ENCODE peak calls at places on chromosomes 2 and 18, in seven cellular contexts. A is Peyer's patch, F is cardiac muscle cell, P is lung, G is lower lobe of right lung, T is neuronal stem cell, K is upper lobe of right lung. V is an unnamed sample. For H3K4me1, the result is how much of the 10 kb centered on the place peaks cover.

GRCh38 chr2:151632993-151633592 is 101.2 kb downstream of the NEB start:
- DNase-seq in T (no peak), F (no peak), A (no peak), K (no peak), G (no peak), P (no peak), V (no peak)

GRCh38 chr2:44753552-44754285 is 187.8 kb upstream of the SIX3 start:
- DNase-seq in P (no peak), T (no peak), A (no peak), F (no peak), G (no peak), K (no peak), V (no peak)

GRCh38 chr2:187862715-187863114 is 308.5 kb upstream of the TFPI start:
- DNase-seq in T (no peak), A (no peak), G (no peak), P (no peak), K (no peak), F (no peak), V (no peak)

GRCh38 chr18:31065036-31065773 is 22.7 kb upstream of the DSC3 start:
- DNase-seq in K (no peak), P (no peak), F (peak), A (no peak), T (no peak), G (no peak), V (no peak)

GRCh38 chr2:10571057-10571456 is 118.7 kb downstream of the NOL10 start:
- DNase-seq in A (no peak), T (no peak), G (no peak), F (no peak), K (no peak), P (no peak), V (no peak)

GRCh38 chr18:46152436-46152807 is 48.2 kb downstream of the HAUS1 start:
- DNase-seq in A (no peak), T (no peak), F (no peak), K (no peak), P (no peak), G (peak), V (no peak)

GRCh38 chr18:57542801-57543427 is 43.6 kb downstream of the FECH start:
- DNase-seq in G (no peak), F (no peak), P (no peak), A (no peak), K (no peak), T (no peak), V (no peak)

GRCh38 chr2:11357428-11357972 is 13.1 kb upstream of the ROCK2 start:
- DNase-seq in G (peak), A (peak), K (peak), T (no peak), F (peak), P (peak), V (peak)

GRCh38 chr2:108958632-108959341 is 30.2 kb downstream of the EDAR start:
- DNase-seq in G (no peak), P (no peak), A (no peak), K (no peak), F (peak), T (no peak), V (no peak)

GRCh38 chr2:8594731-8595427 is 87.0 kb upstream of the ID2 start:
- DNase-seq in G (peak), T (no peak), A (no peak), P (no peak), F (no peak), K (peak), V (no peak)

GRCh38 chr2:46127176-46127575 is 170.0 kb upstream of the EPAS1 start:
- DNase-seq in G (no peak), T (no peak), F (no peak), K (no peak), A (no peak), P (no peak), V (no peak)

DNA sequence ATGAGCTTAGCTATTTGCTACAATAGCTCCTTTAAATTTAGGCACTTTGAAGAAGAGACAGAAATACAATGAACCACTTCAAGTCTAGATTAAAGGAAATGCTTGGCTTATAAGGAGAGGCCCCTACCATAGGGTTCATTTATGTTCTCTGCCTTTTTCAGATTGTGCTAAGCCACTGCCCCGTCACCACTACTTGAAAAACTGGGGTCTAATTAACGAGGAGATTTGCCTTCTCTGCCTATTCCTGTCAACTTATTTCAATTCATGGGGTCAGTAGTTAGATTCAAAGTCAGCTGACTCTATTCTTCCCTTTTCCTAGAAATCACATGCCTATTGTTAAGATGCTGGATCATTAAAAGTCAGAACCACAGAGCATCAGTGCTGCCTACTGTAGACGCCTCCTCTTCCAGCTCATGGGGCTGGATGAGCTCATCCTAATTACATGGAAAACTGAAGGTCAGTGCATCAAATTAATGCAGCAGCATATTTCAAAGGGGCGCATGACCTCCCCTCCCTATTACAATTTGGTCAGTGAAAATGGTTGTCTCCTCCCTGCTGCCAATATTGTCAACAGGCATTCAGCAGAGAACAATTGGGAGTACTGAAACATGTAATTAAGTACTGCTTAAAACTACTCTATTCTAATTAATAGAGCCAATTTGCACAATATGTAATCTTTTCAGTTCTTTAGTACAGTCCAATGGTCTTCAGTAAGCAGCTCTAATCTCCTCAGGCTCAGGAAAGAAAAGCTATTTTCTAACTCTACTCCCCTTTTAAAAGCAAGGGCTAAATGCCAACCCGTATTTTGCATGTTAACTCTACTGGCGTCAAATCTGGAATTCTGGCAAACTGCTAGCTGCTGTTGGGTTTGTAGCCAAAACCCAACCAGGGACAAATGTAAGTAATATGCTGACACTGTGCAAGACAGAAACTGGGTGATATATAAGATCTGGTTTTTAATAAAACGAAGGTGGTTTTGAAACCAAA is 117.3 kb upstream of the ITGB6 start:
- DNase-seq in T (peak), P (no peak), G (no peak), F (no peak), K (no peak), A (no peak), V (no peak)
- H3K4me1 ChIP-seq in T (under half), P (under half), G (half or more), F (under half), K (under half), A (under half), V (under half)

GRCh38 chr2:189142893-189143759 is 36.4 kb downstream of the COL5A2 start:
- DNase-seq in G (no peak), T (peak), A (peak), F (peak), K (no peak), P (no peak), V (peak)

GRCh38 chr2:189143930-189144329 is 35.6 kb downstream of the COL5A2 start:
- DNase-seq in G (no peak), K (no peak), P (no peak), F (no peak), A (no peak), T (no peak), V (no peak)

GRCh38 chr2:189147361-189147760 is 32.2 kb downstream of the COL5A2 start:
- DNase-seq in K (no peak), F (no peak), P (no peak), T (no peak), G (no peak), A (no peak), V (no peak)

GRCh38 chr2:189146553-189146952 is 33.0 kb downstream of the COL5A2 start:
- DNase-seq in P (no peak), F (no peak), A (no peak), K (no peak), G (no peak), T (no peak), V (no peak)

GRCh38 chr2:189144700-189145211 is 34.8 kb downstream of the COL5A2 start:
- DNase-seq in P (no peak), T (no peak), A (no peak), K (no peak), F (no peak), G (no peak), V (no peak)
- H3K4me1 ChIP-seq in P (under half), T (under half), A (under half), K (under half), F (under half), G (under half), V (under half)

GRCh38 chr2:73087311-73087710 is 15.8 kb upstream of the SFXN5 start:
- DNase-seq in A (no peak), P (no peak), T (no peak), F (no peak), G (no peak), K (no peak), V (no peak)

GRCh38 chr2:73083886-73084792 is 12.6 kb upstream of the SFXN5 start:
- DNase-seq in K (no peak), G (no peak), T (no peak), A (no peak), P (no peak), F (no peak), V (no peak)

GRCh38 chr2:73084971-73085370 is 13.5 kb upstream of the SFXN5 start:
- DNase-seq in P (no peak), K (no peak), T (no peak), A (no peak), G (no peak), F (no peak), V (no peak)

GRCh38 chr2:73088211-73088610 is 16.7 kb upstream of the SFXN5 start:
- DNase-seq in K (no peak), A (no peak), P (no peak), F (no peak), G (no peak), T (no peak), V (no peak)

DNA sequence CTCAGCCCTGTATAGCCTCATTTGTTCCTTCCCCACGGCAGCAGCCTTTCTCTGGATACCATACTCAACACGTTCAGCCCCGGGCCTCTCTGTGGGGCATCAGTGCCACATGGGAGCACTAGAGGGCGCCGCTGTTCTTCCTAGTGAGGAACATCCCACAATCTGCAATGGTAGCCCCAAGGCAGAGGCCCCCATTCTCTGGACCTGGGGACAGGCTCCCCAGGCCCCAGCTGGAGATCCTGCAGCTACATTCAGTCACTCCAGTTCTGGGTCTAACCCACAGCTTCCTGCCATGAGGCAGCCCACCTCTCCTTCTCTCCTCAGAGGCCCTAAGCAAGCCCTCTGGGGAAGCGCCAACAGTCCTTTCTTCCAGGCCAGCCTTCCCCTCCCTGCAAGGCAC is 14.2 kb upstream of the SFXN5 start:
- DNase-seq in K (peak), P (peak), T (peak), G (peak), F (peak), A (peak), V (peak)
- H3K4me1 ChIP-seq in K (under half), P (under half), T (under half), G (under half), F (under half), A (under half), V (under half)

GRCh38 chr2:145813481-145813880 is 1293.6 kb upstream of the ZEB2 start:
- DNase-seq in F (peak), G (no peak), A (no peak), K (no peak), P (no peak), T (no peak), V (no peak)
- H3K4me1 ChIP-seq in F (under half), G (under half), A (under half), K (under half), P (under half), T (under half), V (under half)

DNA sequence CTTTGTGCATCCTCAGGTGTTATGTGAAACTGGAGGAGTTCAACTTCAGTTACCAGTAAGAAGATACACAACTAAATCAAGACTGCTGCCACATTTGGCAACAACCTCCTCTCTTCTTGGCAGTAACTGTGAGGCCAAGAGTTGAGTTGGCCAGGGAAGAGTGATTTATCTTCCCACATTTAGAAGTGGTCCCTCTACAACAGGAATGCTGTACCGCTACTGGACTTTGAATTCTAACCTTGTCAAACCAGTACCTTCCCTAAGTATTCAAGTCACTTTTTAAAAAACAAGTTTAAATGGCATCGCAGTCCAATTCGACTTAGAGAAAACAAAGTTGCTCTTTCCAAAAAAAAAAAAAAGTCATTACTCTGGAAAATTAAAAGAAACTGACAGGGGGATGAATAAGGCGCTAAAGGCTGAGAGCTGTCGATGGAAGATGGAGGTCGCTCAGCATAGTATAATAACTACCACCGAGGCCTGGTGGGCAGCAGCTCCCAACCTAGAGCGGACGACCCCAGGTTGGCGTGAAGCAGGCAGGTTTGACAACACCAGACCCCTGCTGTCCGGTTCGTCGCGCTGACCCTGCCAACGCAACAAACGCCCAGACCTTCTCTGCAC is 1.0 kb downstream of the MAP4K3 start:
- DNase-seq in F (peak), K (no peak), A (no peak), P (no peak), T (no peak), G (no peak), V (no peak)
- H3K4me1 ChIP-seq in F (under half), K (half or more), A (under half), P (under half), T (under half), G (half or more), V (under half)

GRCh38 chr18:2958819-2959298 is 54.1 kb downstream of the LPIN2 start:
- DNase-seq in K (no peak), T (no peak), G (no peak), F (no peak), P (no peak), A (no peak), V (no peak)
- H3K4me1 ChIP-seq in K (half or more), T (under half), G (under half), F (under half), P (under half), A (under half), V (under half)

V was measured in transverse colon.